ENCODE peak calls at places on chromosome 15, in eight cellular contexts. N is left ventricle myocardium inferior; U is fibroblast of lung; Y is progenitor cell of endocrine pancreas; V is CD8-positive, alpha-beta T cell; A is neural crest cell; O is hepatocyte; I is HFFc6. L is an unnamed sample.

GRCh38 chr15:64897345-64897985 is 14.2 kb upstream of the ANKDD1A start:
- DNase-seq in N (peak), U (peak), Y (no peak), V (no peak), A (no peak), O (peak), I (peak), L (no peak)

GRCh38 chr15:34582461-34583357 is 742 bp downstream of the GOLGA8B start:
- DNase-seq in N (no peak), U (peak), Y (peak), V (peak), A (no peak), O (peak), I (no peak), L (no peak)

GRCh38 chr15:53872410-53872809 is 105.8 kb upstream of the UNC13C start:
- DNase-seq in N (no peak), U (no peak), Y (no peak), V (no peak), A (no peak), O (no peak), I (no peak), L (no peak)

GRCh38 chr15:48592221-48592731 is 53.2 kb downstream of the FBN1 start:
- DNase-seq in N (no peak), U (peak), Y (no peak), V (no peak), A (no peak), O (peak), I (peak), L (no peak)

GRCh38 chr15:82900511-82900910 is 52.0 kb downstream of the HOMER2 start:
- DNase-seq in N (no peak), U (no peak), Y (no peak), V (no peak), A (no peak), O (no peak), I (no peak), L (no peak)

GRCh38 chr15:49145651-49146609 is 9.5 kb downstream of the COPS2 start:
- DNase-seq in N (no peak), U (peak), Y (no peak), V (no peak), A (peak), O (peak), I (peak), L (no peak)

GRCh38 chr15:47185222-47185800 is 532.0 kb upstream of the SEMA6D start:
- DNase-seq in N (no peak), U (peak), Y (no peak), V (no peak), A (no peak), O (no peak), I (no peak), L (no peak)

GRCh38 chr15:70044168-70044567 is 53.5 kb downstream of the TLE3 start:
- DNase-seq in N (no peak), U (no peak), Y (no peak), V (no peak), A (no peak), O (no peak), I (no peak), L (no peak)

GRCh38 chr15:70160267-70160666 is 62.5 kb upstream of the TLE3 start:
- DNase-seq in N (no peak), U (peak), Y (no peak), V (no peak), A (no peak), O (peak), I (peak), L (no peak)

GRCh38 chr15:92097473-92098178 is 244.1 kb downstream of the SLCO3A1 start:
- DNase-seq in N (no peak), U (peak), Y (peak), V (peak), A (peak), O (peak), I (peak), L (peak)

GRCh38 chr15:92418864-92419263 is 25.2 kb downstream of the ST8SIA2 start:
- DNase-seq in N (no peak), U (no peak), Y (no peak), V (no peak), A (no peak), O (no peak), I (no peak), L (no peak)

GRCh38 chr15:40100947-40101905 is 7.5 kb downstream of the BMF start:
- DNase-seq in N (no peak), U (no peak), Y (no peak), V (no peak), A (no peak), O (no peak), I (no peak), L (no peak)

GRCh38 chr15:77030928-77031375 is 36.0 kb downstream of the PSTPIP1 start:
- DNase-seq in N (no peak), U (no peak), Y (peak), V (no peak), A (peak), O (no peak), I (no peak), L (no peak)

GRCh38 chr15:84981711-84982300 is at the start of gene PDE8A:
- DNase-seq in N (peak), U (no peak), Y (peak), V (peak), A (peak), O (peak), I (peak), L (no peak)

GRCh38 chr15:90141646-90142045 is 39.4 kb upstream of the IDH2 start:
- DNase-seq in N (no peak), U (peak), Y (no peak), V (no peak), A (no peak), O (peak), I (peak), L (no peak)

GRCh38 chr15:99407716-99408115 is 156.4 kb downstream of the LRRC28 start:
- DNase-seq in N (no peak), U (no peak), Y (no peak), V (no peak), A (no peak), O (no peak), I (no peak), L (no peak)

GRCh38 chr15:72782993-72783562 is 480 bp downstream of the ADPGK start:
- DNase-seq in N (peak), U (peak), Y (no peak), V (peak), A (no peak), O (no peak), I (no peak), L (peak)

GRCh38 chr15:81293728-81294500 is 30.0 kb downstream of the STARD5 start:
- DNase-seq in N (no peak), U (no peak), Y (no peak), V (peak), A (no peak), O (no peak), I (no peak), L (peak)

GRCh38 chr15:70316059-70316600 is 218.4 kb upstream of the TLE3 start:
- DNase-seq in N (no peak), U (no peak), Y (no peak), V (no peak), A (no peak), O (no peak), I (no peak), L (no peak)

GRCh38 chr15:77144028-77144427 is 73.1 kb upstream of the TSPAN3 start:
- DNase-seq in N (no peak), U (peak), Y (no peak), V (no peak), A (no peak), O (no peak), I (peak), L (no peak)

GRCh38 chr15:65083262-65083701 is 6.7 kb downstream of the KBTBD13 start:
- DNase-seq in N (no peak), U (peak), Y (no peak), V (no peak), A (peak), O (no peak), I (no peak), L (no peak)

GRCh38 chr15:27059610-27060202 is 88.7 kb downstream of the GABRG3 start:
- DNase-seq in N (no peak), U (peak), Y (peak), V (no peak), A (peak), O (peak), I (peak), L (no peak)

GRCh38 chr15:69926011-69926410 is 171.7 kb downstream of the TLE3 start:
- DNase-seq in N (no peak), U (no peak), Y (no peak), V (no peak), A (no peak), O (no peak), I (no peak), L (no peak)

GRCh38 chr15:70142322-70143191 is 44.8 kb upstream of the TLE3 start:
- DNase-seq in N (peak), U (peak), Y (no peak), V (no peak), A (no peak), O (no peak), I (no peak), L (no peak)

GRCh38 chr15:79969175-79969574 is 1.8 kb downstream of the BCL2A1 start:
- DNase-seq in N (no peak), U (no peak), Y (no peak), V (no peak), A (no peak), O (no peak), I (no peak), L (no peak)

GRCh38 chr15:94023520-94023919 is 207.8 kb upstream of the MCTP2 start:
- DNase-seq in N (no peak), U (no peak), Y (no peak), V (no peak), A (no peak), O (no peak), I (no peak), L (no peak)

GRCh38 chr15:73331501-73331900 is 37.3 kb downstream of the HCN4 start:
- DNase-seq in N (no peak), U (no peak), Y (no peak), V (no peak), A (no peak), O (no peak), I (no peak), L (no peak)

GRCh38 chr15:63357061-63357460 is 24.6 kb downstream of the CA12 start:
- DNase-seq in N (no peak), U (no peak), Y (no peak), V (no peak), A (no peak), O (no peak), I (no peak), L (no peak)

GRCh38 chr15:75198560-75199346 is 2.9 kb upstream of the C15orf39 start:
- DNase-seq in N (no peak), U (peak), Y (no peak), V (no peak), A (no peak), O (no peak), I (peak), L (peak)

GRCh38 chr15:59687831-59688230 is 1.3 kb downstream of the BNIP2 start:
- DNase-seq in N (no peak), U (peak), Y (no peak), V (peak), A (no peak), O (no peak), I (no peak), L (peak)

GRCh38 chr15:59691194-59691805 is 2.2 kb upstream of the BNIP2 start:
- DNase-seq in N (no peak), U (peak), Y (no peak), V (peak), A (peak), O (peak), I (peak), L (peak)

GRCh38 chr15:59688383-59688887 is 685 bp downstream of the BNIP2 start:
- DNase-seq in N (no peak), U (peak), Y (no peak), V (peak), A (no peak), O (no peak), I (peak), L (peak)

GRCh38 chr15:59689626-59690236 is 611 bp upstream of the BNIP2 start:
- DNase-seq in N (peak), U (peak), Y (peak), V (peak), A (peak), O (peak), I (peak), L (no peak)

DNA sequence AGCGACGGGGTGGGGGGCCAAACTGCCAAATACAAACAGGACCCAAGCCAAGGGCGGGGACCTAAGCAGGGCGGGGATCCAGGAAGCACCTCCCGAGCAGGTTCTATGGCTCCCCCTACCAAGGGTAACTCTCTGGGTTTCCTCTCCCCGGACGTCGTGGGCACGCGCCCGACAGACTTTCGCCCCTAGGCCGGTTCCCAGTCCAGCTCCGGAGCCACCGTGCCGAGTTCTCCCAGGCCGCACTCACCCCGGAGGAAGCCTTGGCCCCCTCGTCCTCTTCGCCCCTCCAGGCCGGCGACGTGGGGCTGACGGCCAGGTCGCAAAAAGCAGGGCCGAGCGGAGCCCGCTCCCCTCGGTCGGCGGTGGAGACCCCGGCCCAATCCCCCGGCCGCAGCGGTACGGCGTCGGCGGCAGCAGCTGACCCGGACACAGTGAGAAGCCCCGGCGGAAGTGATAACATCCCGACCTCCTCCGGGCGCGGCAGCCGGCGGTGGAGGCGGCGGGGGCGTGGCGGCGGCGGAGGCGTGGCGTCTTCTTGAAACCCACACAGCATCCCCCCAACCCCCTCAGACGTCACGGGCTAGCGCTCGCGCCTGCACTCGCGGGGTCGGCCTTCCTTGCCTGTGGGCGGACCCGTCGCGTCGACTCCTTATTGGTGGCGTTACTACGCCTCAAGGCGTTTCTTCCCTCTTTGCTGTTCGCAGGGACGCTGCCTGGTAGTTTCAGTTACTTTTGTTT is at the start of gene BNIP2:
- DNase-seq in N (peak), U (peak), Y (peak), V (peak), A (peak), O (peak), I (peak), L (peak)
- TF ChIP-seq CTCF in N (no peak), U (no peak), Y (peak), V (no peak), A (no peak), O (no peak), I (peak), L (no peak)

GRCh38 chr15:100902436-100903190 is 16.5 kb upstream of the LRRK1 start:
- DNase-seq in N (peak), U (peak), Y (no peak), V (no peak), A (no peak), O (peak), I (peak), L (no peak)

GRCh38 chr15:100903191-100903590 is 16.0 kb upstream of the LRRK1 start:
- DNase-seq in N (no peak), U (no peak), Y (no peak), V (no peak), A (no peak), O (no peak), I (no peak), L (no peak)

GRCh38 chr15:100908466-100908865 is 10.7 kb upstream of the LRRK1 start:
- DNase-seq in N (no peak), U (no peak), Y (no peak), V (no peak), A (no peak), O (no peak), I (no peak), L (no peak)

GRCh38 chr15:100909582-100909981 is 9.6 kb upstream of the LRRK1 start:
- DNase-seq in N (no peak), U (no peak), Y (no peak), V (no peak), A (no peak), O (no peak), I (no peak), L (no peak)

GRCh38 chr15:100905855-100906254 is 13.3 kb upstream of the LRRK1 start:
- DNase-seq in N (no peak), U (no peak), Y (no peak), V (no peak), A (no peak), O (no peak), I (no peak), L (no peak)
- TF ChIP-seq CTCF in N (no peak), U (no peak), Y (no peak), V (no peak), A (no peak), O (no peak), I (no peak), L (no peak)

GRCh38 chr15:66387176-66388056 is 704 bp downstream of the MAP2K1 start:
- DNase-seq in N (peak), U (peak), Y (peak), V (peak), A (peak), O (peak), I (peak), L (no peak)

GRCh38 chr15:66389098-66389858 is 2.6 kb downstream of the MAP2K1 start:
- DNase-seq in N (no peak), U (no peak), Y (no peak), V (no peak), A (no peak), O (no peak), I (no peak), L (no peak)

GRCh38 chr15:66388057-66388363 is 1.3 kb downstream of the MAP2K1 start:
- DNase-seq in N (no peak), U (no peak), Y (no peak), V (no peak), A (no peak), O (no peak), I (no peak), L (no peak)

GRCh38 chr15:66388576-66388975 is 1.9 kb downstream of the MAP2K1 start:
- DNase-seq in N (no peak), U (no peak), Y (no peak), V (no peak), A (no peak), O (no peak), I (no peak), L (no peak)

GRCh38 chr15:66386204-66387123 is at the start of gene MAP2K1:
- DNase-seq in N (peak), U (peak), Y (peak), V (peak), A (peak), O (peak), I (peak), L (peak)
- TF ChIP-seq CTCF in N (peak), U (peak), Y (peak), V (peak), A (peak), O (peak), I (peak), L (peak)

GRCh38 chr15:98142584-98142983 is 182.1 kb downstream of the ARRDC4 start:
- DNase-seq in N (no peak), U (no peak), Y (no peak), V (no peak), A (no peak), O (no peak), I (no peak), L (no peak)
- TF ChIP-seq CTCF in N (no peak), U (no peak), Y (no peak), V (no peak), A (no peak), O (no peak), I (peak), L (no peak)

GRCh38 chr15:58676766-58677165 is 72.7 kb downstream of the ADAM10 start:
- DNase-seq in N (no peak), U (no peak), Y (no peak), V (no peak), A (no peak), O (no peak), I (no peak), L (no peak)

GRCh38 chr15:58678683-58679082 is 70.8 kb downstream of the ADAM10 start:
- DNase-seq in N (no peak), U (peak), Y (no peak), V (no peak), A (no peak), O (no peak), I (no peak), L (no peak)

GRCh38 chr15:58682234-58682633 is 67.3 kb downstream of the ADAM10 start:
- DNase-seq in N (no peak), U (no peak), Y (no peak), V (no peak), A (no peak), O (no peak), I (no peak), L (no peak)

GRCh38 chr15:58677426-58677825 is 72.1 kb downstream of the ADAM10 start:
- DNase-seq in N (no peak), U (no peak), Y (no peak), V (no peak), A (no peak), O (no peak), I (no peak), L (no peak)
- TF ChIP-seq CTCF in N (peak), U (no peak), Y (no peak), V (no peak), A (no peak), O (peak), I (no peak), L (no peak)

GRCh38 chr15:71647479-71647792 is 162.9 kb upstream of the NR2E3 start:
- DNase-seq in N (no peak), U (peak), Y (no peak), V (no peak), A (no peak), O (no peak), I (no peak), L (no peak)

GRCh38 chr15:71651750-71652186 is 158.6 kb upstream of the NR2E3 start:
- DNase-seq in N (no peak), U (peak), Y (no peak), V (no peak), A (peak), O (peak), I (peak), L (peak)

GRCh38 chr15:71649894-71650293 is 160.5 kb upstream of the NR2E3 start:
- DNase-seq in N (no peak), U (peak), Y (no peak), V (no peak), A (no peak), O (no peak), I (no peak), L (no peak)

GRCh38 chr15:71648095-71648494 is 162.3 kb upstream of the NR2E3 start:
- DNase-seq in N (no peak), U (no peak), Y (no peak), V (no peak), A (no peak), O (no peak), I (no peak), L (no peak)

DNA sequence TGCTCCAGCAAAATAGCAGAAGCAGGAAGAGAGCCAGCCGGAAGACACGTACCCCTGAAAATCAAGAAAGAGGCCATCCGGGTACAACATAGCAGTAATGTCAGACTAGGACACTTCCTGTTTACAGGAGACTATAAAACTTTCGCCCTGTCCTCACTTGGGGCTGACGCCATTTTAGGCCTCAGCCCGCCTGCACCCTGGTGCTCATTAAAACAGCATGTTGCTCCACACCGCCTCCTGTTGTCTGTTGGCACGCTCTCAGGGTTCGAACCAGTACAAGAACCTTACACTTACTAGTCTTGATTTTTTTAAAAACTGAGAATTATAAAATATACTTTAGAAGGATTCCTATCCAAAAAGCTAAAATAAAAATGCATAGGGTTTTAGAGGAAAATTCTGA is 159.8 kb upstream of the NR2E3 start:
- DNase-seq in N (no peak), U (no peak), Y (no peak), V (no peak), A (no peak), O (no peak), I (no peak), L (no peak)
- TF ChIP-seq CTCF in N (no peak), U (no peak), Y (no peak), V (no peak), A (no peak), O (no peak), I (no peak), L (no peak)